ENCODE peak calls at places on chromosomes 13 and 19, in five cellular contexts. V is ascending aorta; P is upper lobe of right lung; X is iPS DF 6.9; M is CD8-positive, alpha-beta memory T cell. G is an unnamed sample.

GRCh38 chr13:36219883-36220282 is 5.5 kb upstream of the SOHLH2 start:
- DNase-seq in X (no peak), V (no peak), P (no peak), M (no peak), G (no peak)

GRCh38 chr19:49327878-49328544 is 3.0 kb upstream of the SLC6A16 start:
- DNase-seq in P (peak; percentile 13), X (no peak), M (no peak), V (no peak), G (peak; percentile 34)

GRCh38 chr13:27038323-27038722 is 133.3 kb downstream of the USP12 start:
- DNase-seq in P (no peak), V (no peak), X (no peak), M (no peak), G (no peak)

GRCh38 chr19:32550666-32551065 is 30.3 kb upstream of the PDCD5 start:
- DNase-seq in X (no peak), P (no peak), V (no peak), M (no peak), G (no peak)

GRCh38 chr19:45276284-45276687 is 25.2 kb downstream of the MARK4 start:
- DNase-seq in V (no peak), X (no peak), P (no peak), M (no peak), G (no peak)

GRCh38 chr13:76848596-76848995 is 37.6 kb downstream of the KCTD12 start:
- DNase-seq in V (no peak), P (peak; percentile 68), M (no peak), X (no peak), G (no peak)

GRCh38 chr13:30734434-30734833 is 909 bp upstream of the ALOX5AP start:
- DNase-seq in P (no peak), V (no peak), M (no peak), X (no peak), G (no peak)

GRCh38 chr19:12293771-12294307 is 844 bp downstream of the ZNF44 start:
- DNase-seq in P (peak; percentile 95), M (peak; percentile 52), V (peak; percentile 33), X (no peak), G (peak; percentile 52)

GRCh38 chr19:48415395-48415794 is 21.9 kb downstream of the GRIN2D start:
- DNase-seq in P (peak; percentile 87), X (no peak), M (peak; percentile 65), V (peak; percentile 31), G (peak; percentile 68)

GRCh38 chr13:47287291-47287751 is 390.5 kb upstream of the HTR2A start:
- DNase-seq in M (no peak), V (no peak), X (no peak), P (no peak), G (no peak)

GRCh38 chr19:11735375-11735774 is 3.4 kb downstream of the ZNF823 start:
- DNase-seq in X (no peak), V (no peak), P (no peak), M (no peak), G (no peak)

GRCh38 chr19:55472463-55472862 is 4.0 kb upstream of the ZNF628 start:
- DNase-seq in P (no peak), M (no peak), V (no peak), X (no peak), G (no peak)

GRCh38 chr13:111043575-111043982 is 71.5 kb upstream of the ARHGEF7 start:
- DNase-seq in V (no peak), M (no peak), P (no peak), X (no peak), G (no peak)

GRCh38 chr19:34461375-34462100 is 20.0 kb upstream of the WTIP start:
- DNase-seq in P (no peak), X (no peak), M (no peak), V (no peak), G (no peak)

GRCh38 chr13:43876366-43876765 is 3.2 kb downstream of the CCDC122 start:
- DNase-seq in M (no peak), V (no peak), X (no peak), P (no peak), G (no peak)

GRCh38 chr13:46575321-46575721 is 22.4 kb downstream of the LRCH1 start:
- DNase-seq in M (no peak), V (no peak), P (no peak), X (no peak), G (no peak)

GRCh38 chr13:27168086-27168485 is 3.5 kb downstream of the USP12 start:
- DNase-seq in X (no peak), V (no peak), P (no peak), M (no peak), G (no peak)

GRCh38 chr13:60759499-60759898 is 362.5 kb downstream of the TDRD3 start:
- DNase-seq in X (no peak), P (no peak), M (no peak), V (no peak), G (no peak)

GRCh38 chr13:76330756-76331155 is 555.4 kb downstream of the KCTD12 start:
- DNase-seq in M (no peak), V (no peak), P (no peak), X (no peak), G (no peak)

GRCh38 chr19:28128341-28128740 is 1084.6 kb downstream of the UQCRFS1 start:
- DNase-seq in X (no peak), V (no peak), P (no peak), M (no peak), G (no peak)

GRCh38 chr13:73107459-73107858 is 48.7 kb downstream of the KLF5 start:
- DNase-seq in V (no peak), P (no peak), M (no peak), X (no peak), G (no peak)

GRCh38 chr13:76336889-76337844 is 549.0 kb downstream of the KCTD12 start:
- DNase-seq in V (no peak), M (no peak), P (no peak), X (no peak), G (no peak)

GRCh38 chr13:66348745-66349720 is 881.1 kb downstream of the PCDH9 start:
- DNase-seq in M (no peak), X (no peak), V (no peak), P (no peak), G (no peak)

GRCh38 chr19:38224014-38224862 is at the start of gene DPF1:
- DNase-seq in X (no peak), V (no peak), M (no peak), P (no peak), G (no peak)

GRCh38 chr19:35733180-35734125 is 8.8 kb downstream of the IGFLR1 start:
- DNase-seq in V (no peak), X (no peak), P (no peak), M (no peak), G (no peak)

GRCh38 chr13:50410921-50411712 is 395.9 kb downstream of the KCNRG start:
- DNase-seq in V (no peak), P (no peak), X (no peak), M (no peak), G (no peak)

GRCh38 chr19:44782729-44783128 is 5.0 kb downstream of the CBLC start:
- DNase-seq in X (no peak), V (no peak), M (no peak), P (no peak), G (no peak)

GRCh38 chr13:41974262-41974900 is 13.5 kb upstream of the VWA8 start:
- DNase-seq in P (no peak), M (no peak), X (no peak), V (no peak), G (no peak)

GRCh38 chr13:110272651-110273050 is 34.3 kb downstream of the COL4A1 start:
- DNase-seq in M (no peak), P (no peak), X (no peak), V (no peak), G (no peak)

GRCh38 chr19:38880882-38881609 is 3.0 kb upstream of the RINL start:
- DNase-seq in V (no peak), X (no peak), M (no peak), P (no peak), G (no peak)

GRCh38 chr13:46341112-46341711 is 45.8 kb downstream of the RUBCNL start:
- DNase-seq in V (no peak), M (no peak), P (no peak), X (no peak), G (no peak)

GRCh38 chr19:20235156-20235555 is 68.1 kb downstream of the ZNF486 start:
- DNase-seq in V (no peak), P (no peak), M (no peak), X (no peak), G (no peak)

GRCh38 chr13:113832204-113832603 is 31.7 kb downstream of the GAS6 start:
- DNase-seq in P (no peak), M (no peak), X (no peak), V (no peak), G (no peak)

GRCh38 chr19:4583961-4584669 is 24.6 kb upstream of the SEMA6B start:
- DNase-seq in P (no peak), M (no peak), V (no peak), X (no peak), G (no peak)

GRCh38 chr13:97726664-97727235 is 226.7 kb upstream of the IPO5 start:
- DNase-seq in M (no peak), V (no peak), X (no peak), P (no peak), G (no peak)

GRCh38 chr19:41604831-41605230 is 22.0 kb downstream of the CEACAM4 start:
- DNase-seq in M (no peak), X (no peak), V (no peak), P (no peak), G (no peak)
- H3K27me3 ChIP-seq in M (no peaks in the 10 kb centered on the region), X (no peaks in the 10 kb centered on the region), V (no peaks in the 10 kb centered on the region), P (no peaks in the 10 kb centered on the region), G (no peaks in the 10 kb centered on the region)

DNA sequence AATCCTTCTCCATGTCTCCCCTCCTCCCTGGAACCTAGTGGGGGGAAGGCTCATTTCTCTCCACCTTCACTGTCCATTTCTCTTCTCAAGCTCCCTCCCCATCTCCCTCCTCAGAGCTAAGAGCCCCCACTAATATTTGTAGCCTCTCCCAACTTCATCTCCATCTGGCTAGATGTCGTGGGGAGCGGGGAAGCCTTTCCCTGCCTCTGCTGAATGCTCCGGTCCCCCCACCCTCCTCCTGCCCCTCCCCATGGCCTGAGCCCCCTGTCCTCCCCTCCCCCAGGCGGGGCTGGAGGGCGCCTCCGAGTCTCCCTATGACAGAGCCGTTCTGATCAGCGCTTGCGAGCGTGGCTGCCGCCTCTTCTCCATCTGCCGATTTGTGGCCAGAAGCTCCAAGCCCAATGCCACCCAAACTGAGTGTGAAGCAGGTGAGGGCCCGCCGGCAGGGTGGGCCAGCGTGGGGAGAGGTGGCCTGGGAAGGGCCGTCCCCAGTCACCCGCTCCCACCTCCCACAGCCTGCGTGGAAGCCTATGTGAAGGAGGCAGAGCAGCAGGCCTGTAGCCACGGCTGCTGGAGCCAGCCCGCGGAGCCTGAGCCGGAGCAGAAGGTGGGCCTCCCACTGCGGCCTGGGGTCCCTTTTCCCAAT is 1.0 kb downstream of the TMEM59L start:
- DNase-seq in X (no peak), M (no peak), V (no peak), P (no peak), G (no peak)
- H3K27ac ChIP-seq in X (no peak overlapping the region), M (no peak overlapping the region), V (no peak overlapping the region), P (no peak overlapping the region), G (no peak overlapping the region)

DNA sequence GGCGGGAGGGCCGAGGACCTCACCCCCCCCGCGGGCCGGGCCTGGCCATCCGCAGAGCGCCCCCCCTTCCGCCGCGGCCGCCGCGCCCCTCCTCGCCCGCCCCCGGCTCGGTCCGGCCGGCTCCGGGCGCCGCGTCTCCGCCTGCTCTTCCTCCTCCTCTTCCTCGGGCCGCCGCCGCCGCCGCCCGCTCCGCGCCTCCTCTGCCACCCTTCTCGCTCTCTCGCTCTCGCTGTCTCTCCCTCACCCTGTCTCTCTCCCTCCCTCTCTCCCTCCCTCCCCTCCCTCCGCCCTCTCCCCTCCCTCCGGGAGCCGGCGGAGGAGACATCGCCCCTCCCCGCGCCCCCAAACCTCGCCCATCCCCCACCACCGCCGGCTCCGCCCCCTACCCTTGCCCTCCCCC is at the start of gene SHANK1:
- DNase-seq in M (no peak), V (no peak), X (no peak), P (no peak), G (no peak)
- H3K27me3 ChIP-seq in M (peaks cover 16% of the 10 kb centered on the region), V (peaks cover 15% of the 10 kb centered on the region), X (no peaks in the 10 kb centered on the region), P (peaks cover 27% of the 10 kb centered on the region), G (peaks cover 71% of the 10 kb centered on the region)

GRCh38 chr19:43552198-43552450 is 19.1 kb downstream of the ZNF575 start:
- DNase-seq in P (no peak), X (no peak), V (no peak), M (no peak), G (no peak)
- H3K27ac ChIP-seq in P (no peak overlapping the region), X (no peak overlapping the region), V (no peak overlapping the region), M (no peak overlapping the region), G (no peak overlapping the region)